ENCODE peak calls at places on chromosomes 16 and 17, in seven cellular contexts. F is sigmoid colon, O is ovary, N is tibial nerve, I is A549, E is suprapubic skin, G is SK-N-SH. R is an unnamed sample.

GRCh38 chr16:82633964-82634600 is 7.3 kb downstream of the CDH13 start:
- DNase-seq in F (peak), O (no peak), N (no peak), I (no peak), E (no peak), G (no peak), R (no peak)

GRCh38 chr16:86823895-86824671 is 245.7 kb downstream of the FOXL1 start:
- DNase-seq in F (no peak), O (no peak), N (no peak), I (no peak), E (no peak), G (no peak), R (no peak)

GRCh38 chr17:74361613-74362391 is at the start of gene BTBD17:
- DNase-seq in F (no peak), O (peak), N (peak), I (peak), E (no peak), G (peak), R (peak)

GRCh38 chr17:44350733-44351226 is 5.7 kb downstream of the GRN start:
- DNase-seq in F (no peak), O (peak), N (no peak), I (peak), E (no peak), G (peak), R (peak)

GRCh38 chr16:56409195-56409594 is 16.1 kb downstream of the AMFR start:
- DNase-seq in F (no peak), O (no peak), N (no peak), I (peak), E (no peak), G (no peak), R (no peak)

GRCh38 chr17:60959696-60960095 is 282.0 kb downstream of the BCAS3 start:
- DNase-seq in F (no peak), O (no peak), N (no peak), I (no peak), E (no peak), G (no peak), R (no peak)

GRCh38 chr16:11354733-11355574 is 9.7 kb downstream of the RMI2 start:
- DNase-seq in F (peak), O (peak), N (no peak), I (no peak), E (no peak), G (no peak), R (no peak)

GRCh38 chr17:1232786-1233185 is 37.5 kb upstream of the BHLHA9 start:
- DNase-seq in F (no peak), O (no peak), N (no peak), I (no peak), E (no peak), G (no peak), R (no peak)

GRCh38 chr17:2901582-2901981 is 105.3 kb downstream of the RAP1GAP2 start:
- DNase-seq in F (no peak), O (no peak), N (no peak), I (no peak), E (no peak), G (peak), R (peak)

GRCh38 chr16:85539084-85539483 is 74.0 kb upstream of the GSE1 start:
- DNase-seq in F (no peak), O (no peak), N (no peak), I (no peak), E (no peak), G (no peak), R (no peak)

GRCh38 chr16:85537795-85538401 is 75.2 kb upstream of the GSE1 start:
- DNase-seq in F (no peak), O (no peak), N (no peak), I (no peak), E (no peak), G (no peak), R (no peak)

GRCh38 chr16:85541619-85542547 is 71.2 kb upstream of the GSE1 start:
- DNase-seq in F (no peak), O (no peak), N (no peak), I (no peak), E (no peak), G (no peak), R (no peak)

GRCh38 chr16:85541181-85541580 is 71.9 kb upstream of the GSE1 start:
- DNase-seq in F (no peak), O (no peak), N (no peak), I (no peak), E (no peak), G (no peak), R (no peak)

GRCh38 chr16:85539629-85540291 is 73.4 kb upstream of the GSE1 start:
- DNase-seq in F (no peak), O (no peak), N (no peak), I (no peak), E (no peak), G (no peak), R (no peak)
- TF ChIP-seq EP300 in F (no peak), O (no peak), N (no peak), I (no peak), E (no peak), G (no peak), R (no peak)

DNA sequence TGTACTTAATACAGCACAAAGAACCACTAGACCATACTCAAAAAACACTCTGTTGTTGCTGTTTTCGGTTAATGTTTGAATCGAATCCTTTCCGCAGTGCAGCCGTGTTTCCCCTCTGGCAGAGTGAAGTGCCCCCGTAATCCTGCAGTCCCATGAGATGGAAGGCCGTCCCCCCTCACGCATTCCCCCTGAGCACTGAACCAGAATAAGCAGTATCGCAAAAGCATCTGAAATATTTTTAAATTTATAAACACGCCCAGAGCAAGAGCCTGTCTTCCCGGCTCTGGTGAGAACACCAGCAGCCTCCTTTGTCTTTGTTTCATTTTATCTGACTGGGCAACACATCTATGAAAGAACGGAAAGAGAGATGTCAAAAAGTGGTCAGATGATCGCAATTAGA is 120.9 kb upstream of the ADAMTS18 start:
- DNase-seq in F (no peak), O (no peak), N (no peak), I (no peak), E (no peak), G (no peak), R (no peak)
- H3K4me3 ChIP-seq in F (no peak), O (no peak), N (no peak), I (no peak), E (no peak), G (no peak), R (no peak)

DNA sequence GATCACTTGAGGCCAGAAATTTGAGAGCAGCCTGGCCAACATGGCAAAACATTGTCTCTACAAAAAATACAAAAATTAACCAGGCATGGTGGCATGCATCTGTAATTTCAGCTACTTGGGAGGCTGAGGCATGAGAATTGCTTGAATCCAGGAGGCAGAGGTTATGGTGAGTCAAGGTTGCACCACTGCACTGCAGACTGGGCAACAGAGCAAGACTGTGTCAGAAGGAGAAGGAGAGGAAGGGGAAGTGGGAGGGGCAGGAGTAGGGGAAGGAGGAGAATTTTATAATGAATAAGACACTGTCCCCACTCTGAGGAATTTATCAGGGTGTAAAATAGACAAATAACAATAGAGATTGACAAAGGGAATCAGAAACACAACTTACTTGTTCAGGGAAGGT is 440.6 kb upstream of the DYNLRB2 start:
- DNase-seq in F (no peak), O (no peak), N (no peak), I (no peak), E (no peak), G (no peak), R (no peak)
- TF ChIP-seq EP300 in F (no peak), O (no peak), N (no peak), I (no peak), E (no peak), G (no peak), R (no peak)

DNA sequence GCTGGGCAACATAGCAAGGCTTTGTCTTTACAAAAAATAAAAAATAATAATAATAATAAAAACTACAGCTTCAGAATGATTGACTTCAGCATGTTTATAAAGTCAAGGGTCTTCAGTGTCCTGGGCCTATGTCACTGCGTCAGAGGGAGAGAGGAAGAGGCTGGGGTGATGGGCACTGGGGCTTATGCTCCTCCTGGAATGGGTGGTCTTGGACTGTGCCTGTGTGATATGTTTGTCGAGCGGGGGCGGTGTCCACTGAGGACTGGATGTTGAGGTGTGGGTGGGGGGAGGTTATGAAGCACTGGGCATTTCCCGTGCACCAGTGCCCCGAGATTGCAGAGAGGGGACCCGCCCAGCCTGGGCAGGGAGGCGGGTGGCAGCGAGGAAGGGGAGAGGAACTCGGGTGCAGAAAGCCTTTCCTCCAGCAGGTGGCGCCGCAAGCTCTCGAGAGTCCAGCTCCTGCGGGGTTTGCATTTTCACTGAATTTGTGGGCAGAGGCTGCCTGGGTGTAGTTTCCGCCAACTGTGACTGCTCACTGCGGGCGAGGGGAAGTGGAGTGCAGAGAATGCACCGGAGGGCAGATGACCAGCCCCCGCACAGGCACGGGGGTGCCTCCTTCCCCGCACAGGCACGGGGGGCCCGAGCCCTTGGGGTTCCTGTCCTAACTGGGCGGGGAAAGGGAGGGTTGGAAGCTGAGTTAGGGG is 190.5 kb downstream of the SEC14L1 start:
- DNase-seq in F (peak), O (peak), N (peak), I (peak), E (peak), G (peak), R (peak)
- H3K4me3 ChIP-seq in F (peak), O (peak), N (no peak), I (no peak), E (no peak), G (no peak), R (peak)

DNA sequence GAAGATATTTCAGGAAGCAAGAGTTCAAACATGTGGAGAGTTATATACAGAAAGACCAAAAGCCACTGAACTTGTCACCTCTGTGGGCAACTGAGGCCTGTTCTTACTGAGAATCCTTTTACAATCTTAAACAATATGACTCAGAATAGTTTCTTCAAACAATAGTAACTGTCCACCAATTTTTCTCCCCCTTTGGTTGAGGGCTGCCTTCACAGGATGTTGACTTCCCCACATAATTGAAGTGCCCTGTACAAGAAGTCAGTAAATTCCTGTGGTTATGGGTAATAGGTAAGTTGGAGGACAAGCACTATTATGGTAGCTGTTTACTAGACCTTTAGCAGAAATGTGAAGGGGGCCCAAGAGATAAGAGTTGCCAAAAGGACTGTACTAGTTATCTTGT is 215.8 kb downstream of the CDH8 start:
- DNase-seq in F (no peak), O (no peak), N (no peak), I (no peak), E (no peak), G (no peak), R (no peak)
- TF ChIP-seq EP300 in F (no peak), O (no peak), N (no peak), I (no peak), E (no peak), G (no peak), R (no peak)

GRCh38 chr16:57628782-57629181 is 352 bp downstream of the ADGRG1 start:
- DNase-seq in F (no peak), O (no peak), N (no peak), I (no peak), E (no peak), G (no peak), R (no peak)
- H3K4me3 ChIP-seq in F (peak), O (peak), N (peak), I (peak), E (peak), G (peak), R (peak)

GRCh38 chr17:63679214-63679613 is 20.7 kb downstream of the LIMD2 start:
- DNase-seq in F (no peak), O (no peak), N (no peak), I (no peak), E (no peak), G (no peak), R (no peak)

GRCh38 chr17:63676540-63676933 is 23.4 kb downstream of the LIMD2 start:
- DNase-seq in F (no peak), O (no peak), N (no peak), I (no peak), E (peak), G (no peak), R (no peak)

GRCh38 chr17:63675231-63675606 is 24.7 kb downstream of the LIMD2 start:
- DNase-seq in F (no peak), O (no peak), N (no peak), I (no peak), E (no peak), G (peak), R (no peak)

GRCh38 chr17:63680700-63681099 is 19.2 kb downstream of the LIMD2 start:
- DNase-seq in F (no peak), O (no peak), N (no peak), I (no peak), E (no peak), G (no peak), R (no peak)

DNA sequence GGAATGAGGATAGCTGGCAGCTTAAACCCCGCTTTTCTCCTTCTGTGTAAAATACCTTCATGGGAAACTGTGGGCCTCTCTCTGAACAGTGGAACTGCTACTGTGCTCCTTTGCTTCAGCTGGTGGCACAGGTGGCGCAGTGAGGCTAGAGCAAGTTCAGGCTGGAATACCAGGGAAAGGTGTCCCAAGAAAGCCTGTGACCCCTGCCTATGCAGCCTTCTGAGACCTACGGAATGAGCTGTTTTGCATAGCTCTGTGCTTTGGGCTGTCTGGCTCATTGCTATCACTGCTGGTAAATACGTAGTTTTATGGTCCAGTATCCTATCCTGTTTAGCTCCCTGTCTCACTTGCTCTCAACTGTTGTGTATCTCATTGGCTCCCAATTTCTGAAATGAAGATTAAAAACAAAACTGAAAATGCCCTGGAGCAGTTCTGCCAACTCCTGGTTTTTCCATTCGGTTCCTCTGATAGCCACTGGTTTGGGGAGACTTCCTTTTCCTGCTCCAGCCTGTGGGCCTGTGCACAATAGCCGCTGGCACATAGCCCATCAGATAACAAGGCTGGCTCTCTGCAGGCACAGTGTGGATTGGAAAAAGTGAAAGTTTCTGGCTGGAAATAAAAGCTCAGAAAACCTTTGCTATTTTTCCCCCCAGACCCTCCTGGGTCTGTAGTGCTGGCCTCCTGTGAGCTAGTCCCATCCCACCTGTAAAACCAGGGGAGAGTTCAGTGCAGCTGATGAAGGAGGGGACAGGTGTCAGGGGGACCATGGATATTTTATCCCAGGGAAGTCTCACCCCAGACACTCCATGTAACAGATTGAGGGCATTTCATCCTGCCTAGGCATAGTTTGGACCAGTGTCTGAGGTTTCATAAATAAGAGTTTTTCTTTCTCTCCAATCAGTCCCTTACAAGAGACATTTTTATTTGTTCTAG is 24.1 kb downstream of the LIMD2 start:
- DNase-seq in F (peak), O (peak), N (peak), I (no peak), E (no peak), G (peak), R (peak)
- TF ChIP-seq EP300 in F (no peak), O (no peak), N (peak), I (no peak), E (no peak), G (peak), R (no peak)

DNA sequence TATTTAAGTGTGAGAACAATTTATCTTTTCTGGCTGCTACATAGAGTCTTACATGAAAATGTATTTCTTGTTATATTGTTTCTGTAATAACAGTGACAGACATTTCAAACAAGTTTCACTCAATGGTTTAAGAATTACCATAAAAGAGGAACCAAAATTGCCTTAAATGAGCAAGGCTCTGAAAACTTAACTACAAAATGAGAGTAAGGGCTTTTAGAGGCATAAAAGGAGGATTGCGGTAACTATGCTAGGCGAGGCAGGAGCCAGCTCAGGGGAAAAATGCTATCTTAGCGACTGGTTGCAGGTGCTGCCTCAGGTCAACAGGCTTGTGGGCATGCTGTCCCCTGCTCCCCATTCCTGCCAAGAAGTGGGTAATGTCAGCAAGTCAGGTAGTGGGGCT is 81.7 kb upstream of the MSI2 start:
- DNase-seq in F (no peak), O (no peak), N (no peak), I (no peak), E (no peak), G (no peak), R (no peak)
- H3K4me3 ChIP-seq in F (no peak), O (no peak), N (no peak), I (no peak), E (no peak), G (no peak), R (no peak)

GRCh38 chr16:88455610-88456355 is 2.7 kb downstream of the ZFPM1 start:
- DNase-seq in F (no peak), O (no peak), N (no peak), I (peak), E (no peak), G (peak), R (peak)
- TF ChIP-seq EP300 in F (no peak), O (no peak), N (no peak), I (no peak), E (no peak), G (no peak), R (no peak)